ENCODE peak calls at places on chromosomes 7 and 10, in nine cellular contexts. J is mucosa of gallbladder; W is cardiac muscle cell; S is activated naive CD8-positive, alpha-beta T cell treated with anti-CD3 and anti-CD28 coated beads, Interleukin-2, amount 10 ng/mL, durations not matched to agents 7 days and 5 days; M is activated CD4-positive, alpha-beta T cell treated with anti-CD3 and anti-CD28 coated beads, Interleukin-2, amount 10 ng/mL, durations not matched to agents 7 days and 5 days; D is psoas muscle; G is lung microvascular endothelial cell; Z is chondrocyte; R is transverse colon. Q is an unnamed sample.

GRCh38 chr10:96918214-96919002 is 86.3 kb downstream of the LCOR start:
- DNase-seq in J (no peak), W (no peak), S (no peak), M (no peak), D (no peak), G (no peak), Z (no peak), R (no peak), Q (no peak)

GRCh38 chr10:73589538-73590126 is 1.5 kb downstream of the USP54 start:
- DNase-seq in J (peak; percentile 64), W (no peak), S (no peak), M (no peak), D (no peak), G (peak; percentile 81), Z (no peak), R (no peak), Q (no peak)

GRCh38 chr7:156903232-156903909 is 10.4 kb upstream of the LMBR1 start:
- DNase-seq in J (no peak), W (no peak), S (no peak), M (peak; percentile 37), D (peak; percentile 47), G (peak; percentile 91), Z (no peak), R (no peak), Q (peak; percentile 87)

GRCh38 chr10:34813626-34814227 is 1.4 kb downstream of the PARD3 start:
- DNase-seq in J (no peak), W (peak; percentile 60), S (no peak), M (no peak), D (peak; percentile 27), G (peak; percentile 52), Z (no peak), R (peak; percentile 33), Q (peak; percentile 26)

GRCh38 chr10:47402681-47403301 is 18.7 kb upstream of the ZNF488 start:
- DNase-seq in J (peak; percentile 86), W (peak; percentile 16), S (no peak), M (no peak), D (peak; percentile 50), G (peak; percentile 79), Z (no peak), R (peak; percentile 26), Q (no peak)

GRCh38 chr7:152383341-152384234 is 52.2 kb downstream of the KMT2C start:
- DNase-seq in J (no peak), W (no peak), S (no peak), M (no peak), D (no peak), G (peak; percentile 82), Z (no peak), R (no peak), Q (no peak)

GRCh38 chr10:110651044-110651958 is 7.2 kb downstream of the RBM20 start:
- DNase-seq in J (no peak), W (no peak), S (peak; percentile 55), M (peak; percentile 39), D (peak; percentile 47), G (no peak), Z (no peak), R (no peak), Q (no peak)

GRCh38 chr7:69060516-69060915 is 537.8 kb upstream of the AUTS2 start:
- DNase-seq in J (no peak), W (no peak), S (no peak), M (no peak), D (no peak), G (no peak), Z (no peak), R (no peak), Q (no peak)

GRCh38 chr7:4713183-4713784 is 31.2 kb downstream of the FOXK1 start:
- DNase-seq in J (no peak), W (no peak), S (no peak), M (no peak), D (no peak), G (no peak), Z (no peak), R (peak; percentile 32), Q (no peak)

GRCh38 chr7:8441602-8442294 is 8.3 kb downstream of the NXPH1 start:
- DNase-seq in J (no peak), W (no peak), S (no peak), M (no peak), D (no peak), G (no peak), Z (no peak), R (no peak), Q (no peak)

GRCh38 chr10:79029478-79030390 is 39.0 kb upstream of the ZMIZ1 start:
- DNase-seq in J (no peak), W (no peak), S (peak; percentile 8), M (no peak), D (peak; percentile 2), G (no peak), Z (peak; percentile 35), R (no peak), Q (no peak)

GRCh38 chr10:43249151-43249961 is 17.5 kb downstream of the RASGEF1A start:
- DNase-seq in J (peak; percentile 8), W (no peak), S (no peak), M (peak; percentile 2), D (no peak), G (no peak), Z (no peak), R (no peak), Q (no peak)

GRCh38 chr10:34102917-34103506 is 712.1 kb downstream of the PARD3 start:
- DNase-seq in J (no peak), W (no peak), S (no peak), M (no peak), D (no peak), G (no peak), Z (no peak), R (no peak), Q (no peak)

GRCh38 chr10:3574451-3574850 is 210.6 kb downstream of the KLF6 start:
- DNase-seq in J (no peak), W (peak; percentile 81), S (no peak), M (no peak), D (no peak), G (no peak), Z (no peak), R (no peak), Q (no peak)

GRCh38 chr7:80298201-80298600 is 163.6 kb downstream of the GNAI1 start:
- DNase-seq in J (no peak), W (no peak), S (no peak), M (no peak), D (no peak), G (peak; percentile 45), Z (no peak), R (no peak), Q (no peak)

GRCh38 chr10:34978080-34978479 is 112.1 kb downstream of the CUL2 start:
- DNase-seq in J (no peak), W (no peak), S (no peak), M (no peak), D (no peak), G (no peak), Z (peak; percentile 49), R (no peak), Q (no peak)

GRCh38 chr7:82548141-82548688 is 104.6 kb upstream of the CACNA2D1 start:
- DNase-seq in J (no peak), W (no peak), S (no peak), M (no peak), D (no peak), G (no peak), Z (no peak), R (no peak), Q (no peak)

GRCh38 chr7:50795831-50796230 is 13.1 kb upstream of the GRB10 start:
- DNase-seq in J (no peak), W (no peak), S (no peak), M (no peak), D (no peak), G (no peak), Z (no peak), R (no peak), Q (no peak)

GRCh38 chr10:86964061-86964846 is 4.0 kb upstream of the ADIRF start:
- DNase-seq in J (no peak), W (no peak), S (no peak), M (no peak), D (no peak), G (no peak), Z (peak; percentile 72), R (no peak), Q (no peak)

GRCh38 chr7:95798401-95798930 is 26.1 kb downstream of the DYNC1I1 start:
- DNase-seq in J (no peak), W (no peak), S (no peak), M (no peak), D (no peak), G (peak; percentile 7), Z (no peak), R (no peak), Q (no peak)

GRCh38 chr10:6176691-6177231 is 26.0 kb upstream of the PFKFB3 start:
- DNase-seq in J (no peak), W (no peak), S (no peak), M (no peak), D (no peak), G (peak; percentile 70), Z (no peak), R (no peak), Q (no peak)

GRCh38 chr10:27153855-27154198 is 357 bp downstream of the YME1L1 start:
- DNase-seq in J (no peak), W (peak; percentile 34), S (no peak), M (no peak), D (no peak), G (peak; percentile 51), Z (no peak), R (no peak), Q (peak; percentile 16)

Q was measured in prostate gland.